ENCODE peak calls at places on chromosomes 6 and 20, in ten cellular contexts. D is stomach, T is body of pancreas, K is IMR-90, W is tibial nerve, J is prostate gland, I is gastrocnemius medialis, B is breast epithelium, O is A549, Q is heart left ventricle. S is an unnamed sample.

GRCh38 chr6:36983538-36983937 is 2.5 kb downstream of the MTCH1 start:
- DNase-seq in D (no peak), T (no peak), K (no peak), W (no peak), J (no peak), I (no peak), B (no peak), O (no peak), Q (no peak), S (no peak)

GRCh38 chr6:113873043-113873667 is 16.0 kb downstream of the MARCKS start:
- DNase-seq in D (peak; percentile 76), T (peak; percentile 57), K (no peak), W (peak; percentile 17), J (no peak), I (no peak), B (no peak), O (peak; percentile 67), Q (peak; percentile 33), S (peak; percentile 88)

GRCh38 chr6:136438445-136438844 is 111.8 kb downstream of the MAP7 start:
- DNase-seq in D (no peak), T (no peak), K (no peak), W (no peak), J (no peak), I (no peak), B (no peak), O (no peak), Q (no peak), S (no peak)

GRCh38 chr20:38748863-38749153 is 548 bp downstream of the ACTR5 start:
- DNase-seq in D (no peak), T (no peak), K (no peak), W (no peak), J (peak; percentile 41), I (no peak), B (no peak), O (peak; percentile 15), Q (no peak), S (peak; percentile 79)

GRCh38 chr6:142071981-142072380 is 60.7 kb upstream of the GJE1 start:
- DNase-seq in D (no peak), T (no peak), K (no peak), W (no peak), J (no peak), I (no peak), B (no peak), O (peak; percentile 26), Q (no peak), S (no peak)

GRCh38 chr20:38125157-38126056 is 39.7 kb downstream of the TGM2 start:
- DNase-seq in D (peak; percentile 95), T (peak; percentile 70), K (peak; percentile 58), W (peak; percentile 41), J (peak; percentile 76), I (no peak), B (peak; percentile 85), O (peak; percentile 63), Q (peak; percentile 76), S (peak; percentile 65)

GRCh38 chr6:23797041-23797440 is 329.0 kb upstream of the NRSN1 start:
- DNase-seq in D (no peak), T (no peak), K (no peak), W (no peak), J (no peak), I (no peak), B (no peak), O (no peak), Q (no peak), S (no peak)

GRCh38 chr6:22621028-22621427 is 51.7 kb downstream of the HDGFL1 start:
- DNase-seq in D (no peak), T (no peak), K (no peak), W (no peak), J (no peak), I (no peak), B (no peak), O (no peak), Q (no peak), S (no peak)

GRCh38 chr6:37525460-37526357 is 26.0 kb upstream of the CCDC167 start:
- DNase-seq in D (no peak), T (no peak), K (peak; percentile 41), W (no peak), J (no peak), I (no peak), B (no peak), O (no peak), Q (no peak), S (no peak)

DNA sequence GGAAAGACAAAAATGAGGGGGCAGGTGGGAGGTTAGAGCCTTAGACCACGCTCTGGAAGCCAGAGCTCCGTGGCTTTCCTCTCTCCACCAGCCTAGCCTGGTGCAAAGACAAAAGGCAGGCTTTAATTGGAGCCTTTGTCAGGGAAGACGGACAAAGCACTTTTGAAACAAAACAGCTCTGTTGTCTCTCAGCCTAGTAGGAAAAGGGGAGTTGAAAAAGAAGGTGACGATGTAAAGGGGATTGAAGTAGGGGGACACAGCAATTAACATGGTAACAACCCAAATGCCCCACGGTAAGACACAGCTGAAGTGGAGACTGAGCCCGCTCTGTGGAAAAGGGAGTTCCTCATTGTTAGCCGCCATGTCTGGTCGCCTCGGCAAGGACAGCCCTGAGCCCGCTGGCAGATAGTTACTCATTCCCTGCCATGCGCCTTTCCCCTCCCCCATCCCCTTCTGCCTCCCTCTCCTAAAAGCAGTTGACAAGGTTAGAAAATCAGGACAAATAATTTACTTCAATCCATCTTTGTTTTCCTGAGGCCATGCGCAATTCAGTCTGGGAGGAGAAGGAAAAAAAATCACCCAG is 93.0 kb downstream of the TCP11 start:
- DNase-seq in D (no peak), T (no peak), K (no peak), W (no peak), J (no peak), I (no peak), B (no peak), O (no peak), Q (no peak), S (no peak)
- H3K4me3 ChIP-seq in D (peak overlapping the region; percentile 4), T (no peak overlapping the region), K (no peak overlapping the region), W (no peak overlapping the region), J (no peak overlapping the region), I (no peak overlapping the region), B (no peak overlapping the region), O (no peak overlapping the region), Q (no peak overlapping the region), S (no peak overlapping the region)

GRCh38 chr6:11490996-11491395 is 46.6 kb upstream of the TMEM170B start:
- DNase-seq in D (no peak), T (no peak), K (no peak), W (no peak), J (no peak), I (no peak), B (no peak), O (no peak), Q (no peak), S (no peak)

GRCh38 chr6:11491998-11492397 is 45.6 kb upstream of the TMEM170B start:
- DNase-seq in D (no peak), T (no peak), K (no peak), W (no peak), J (no peak), I (no peak), B (no peak), O (no peak), Q (no peak), S (no peak)

GRCh38 chr6:11491596-11491995 is 46.0 kb upstream of the TMEM170B start:
- DNase-seq in D (no peak), T (no peak), K (no peak), W (no peak), J (no peak), I (no peak), B (no peak), O (no peak), Q (no peak), S (no peak)

GRCh38 chr6:11493979-11494378 is 43.6 kb upstream of the TMEM170B start:
- DNase-seq in D (no peak), T (no peak), K (no peak), W (no peak), J (no peak), I (no peak), B (no peak), O (no peak), Q (no peak), S (no peak)

DNA sequence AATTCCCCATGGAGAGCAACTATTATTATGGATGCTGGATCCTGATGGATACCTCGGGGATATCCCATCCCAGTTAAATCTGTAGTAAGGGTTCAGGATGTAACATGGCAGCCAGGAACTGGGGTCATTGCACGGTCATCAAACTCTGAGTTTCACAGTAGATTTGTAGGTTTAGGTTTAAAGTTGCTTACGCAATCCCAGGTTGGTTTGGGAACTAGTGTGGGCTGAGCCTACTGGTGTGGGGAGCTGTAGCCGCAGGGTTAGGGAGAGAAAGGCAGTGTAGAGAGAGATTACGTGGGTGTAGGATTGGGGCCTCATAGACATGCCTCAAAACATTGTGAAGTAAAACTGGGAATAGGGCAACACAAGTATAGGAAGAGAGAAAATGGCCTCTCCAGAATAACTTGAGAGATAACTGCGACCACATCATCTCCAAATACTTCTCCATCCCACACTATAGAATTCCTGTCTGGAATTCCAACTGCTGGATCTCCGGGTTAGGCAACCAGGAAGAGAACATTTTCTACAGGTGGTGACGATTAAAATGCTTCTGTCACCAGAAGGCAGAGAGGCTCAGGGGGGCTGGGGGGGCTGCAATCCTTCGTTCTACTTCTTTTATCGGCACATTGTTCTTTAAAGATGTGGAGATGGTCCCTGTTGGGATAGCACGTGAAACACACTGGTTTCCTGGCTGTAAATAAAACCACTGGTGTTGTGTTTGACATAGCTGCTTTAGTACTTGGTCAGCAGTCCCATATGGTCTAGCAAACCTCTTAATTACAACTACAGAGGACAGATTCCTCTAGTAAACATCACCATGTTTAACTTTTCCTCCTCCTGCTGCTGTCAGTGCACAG is 44.9 kb upstream of the TMEM170B start:
- DNase-seq in D (no peak), T (no peak), K (no peak), W (no peak), J (no peak), I (no peak), B (no peak), O (no peak), Q (no peak), S (no peak)
- TF ChIP-seq POLR2A in D (no peak), T (no peak), K (no peak), W (no peak), J (no peak), I (no peak), B (no peak), O (no peak), Q (no peak), S (no peak)

DNA sequence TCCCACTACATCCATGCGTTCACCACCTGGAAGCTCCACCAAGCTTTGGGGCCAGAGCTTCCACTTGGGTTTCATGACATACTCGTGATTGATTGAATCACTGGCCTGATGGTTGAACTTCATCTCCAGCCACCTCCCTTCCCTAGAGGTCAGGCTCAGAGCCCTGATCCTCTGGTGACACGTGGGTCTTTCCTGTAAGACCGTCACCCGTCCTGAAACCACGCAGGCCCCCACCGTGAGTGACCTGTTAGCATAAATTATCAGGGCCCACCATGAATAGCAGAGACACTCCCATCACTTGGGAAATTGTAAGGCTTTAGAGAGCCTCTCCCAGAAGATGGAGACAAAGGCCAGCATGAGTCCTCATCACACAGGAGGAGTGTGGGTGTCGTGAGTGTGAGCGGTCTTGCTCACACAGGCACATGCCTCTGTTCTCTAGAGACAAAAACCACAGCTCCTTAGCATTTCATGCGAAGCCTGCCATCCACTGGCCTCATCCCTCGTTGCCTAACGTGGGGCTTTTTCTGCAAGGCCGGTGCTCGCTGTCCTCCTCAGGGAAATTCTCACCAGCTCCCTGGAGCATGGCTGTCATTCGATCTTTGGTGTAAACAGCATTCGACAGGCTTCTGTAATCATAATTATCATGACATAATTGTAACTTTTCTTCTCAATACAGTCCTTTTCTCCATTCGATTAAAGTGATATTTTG is 65.1 kb upstream of the DUSP22 start:
- DNase-seq in D (no peak), T (no peak), K (no peak), W (no peak), J (no peak), I (no peak), B (no peak), O (no peak), Q (no peak), S (peak; percentile 29)
- TF ChIP-seq CTCF in D (no peak), T (peak; percentile 30), K (no peak), W (no peak), J (no peak), I (peak; percentile 20), B (no peak), O (no peak), Q (no peak), S (no peak)

GRCh38 chr6:13761361-13762036 is 49.9 kb upstream of the RANBP9 start:
- DNase-seq in D (no peak), T (no peak), K (peak; percentile 25), W (no peak), J (no peak), I (no peak), B (no peak), O (no peak), Q (no peak), S (no peak)
- H3K4me3 ChIP-seq in D (no peak overlapping the region), T (no peak overlapping the region), K (no peak overlapping the region), W (no peak overlapping the region), J (no peak overlapping the region), I (no peak overlapping the region), B (no peak overlapping the region), O (no peak overlapping the region), Q (no peak overlapping the region), S (no peak overlapping the region)

S was measured in transverse colon.